ENCODE peak calls at places on chromosomes 2 and 18, in four cellular contexts. One of them, this sample, is unnamed. For H3K79me1, the result is how much of the 10 kb centered on the place peaks cover.

GRCh38 chr18:9619545-9619944 is 5.2 kb upstream of the PPP4R1 start:
- DNase-seq in IMR-90: peak
- DNase-seq in mesendoderm: no peak
- DNase-seq in H9: no peak
- DNase-seq in this sample: no peak

GRCh38 chr2:102120261-102121259 is 22.0 kb upstream of the IL1R1 start:
- DNase-seq in IMR-90: no peak
- DNase-seq in mesendoderm: no peak
- DNase-seq in H9: no peak
- DNase-seq in this sample: no peak

GRCh38 chr2:179596018-179596417 is 265.4 kb downstream of the ZNF385B start:
- DNase-seq in IMR-90: peak
- DNase-seq in mesendoderm: no peak
- DNase-seq in H9: no peak
- DNase-seq in this sample: no peak

GRCh38 chr2:196927318-196928225 is 1.1 kb upstream of the PGAP1 start:
- DNase-seq in IMR-90: peak
- DNase-seq in mesendoderm: no peak
- DNase-seq in H9: no peak
- DNase-seq in this sample: no peak

GRCh38 chr2:6945087-6945813 is 28.0 kb downstream of the RNF144A start:
- DNase-seq in IMR-90: no peak
- DNase-seq in mesendoderm: no peak
- DNase-seq in H9: no peak
- DNase-seq in this sample: no peak

GRCh38 chr18:21820811-21821143 is 80.2 kb downstream of the MIB1 start:
- DNase-seq in IMR-90: no peak
- DNase-seq in mesendoderm: no peak
- DNase-seq in H9: no peak
- DNase-seq in this sample: no peak

GRCh38 chr2:112765251-112765650 is 842 bp upstream of the CKAP2L start:
- DNase-seq in IMR-90: no peak
- DNase-seq in mesendoderm: no peak
- DNase-seq in H9: no peak
- DNase-seq in this sample: no peak

GRCh38 chr18:1676387-1676786 is 771.7 kb downstream of the ADCYAP1 start:
- DNase-seq in IMR-90: no peak
- DNase-seq in mesendoderm: no peak
- DNase-seq in H9: no peak
- DNase-seq in this sample: no peak

GRCh38 chr2:2743164-2743571 is 412.1 kb upstream of the MYT1L start:
- DNase-seq in IMR-90: peak
- DNase-seq in mesendoderm: peak
- DNase-seq in H9: no peak
- DNase-seq in this sample: no peak

GRCh38 chr18:64929026-64929425 is 780.1 kb upstream of the LINC00305 start:
- DNase-seq in IMR-90: no peak
- DNase-seq in mesendoderm: peak
- DNase-seq in H9: no peak
- DNase-seq in this sample: no peak

GRCh38 chr2:230944123-230944653 is 19.1 kb upstream of the GPR55 start:
- DNase-seq in IMR-90: no peak
- DNase-seq in mesendoderm: no peak
- DNase-seq in H9: no peak
- DNase-seq in this sample: no peak

GRCh38 chr2:178484245-178485041 is 4.2 kb downstream of the PLEKHA3 start:
- DNase-seq in IMR-90: peak
- DNase-seq in mesendoderm: no peak
- DNase-seq in H9: no peak
- DNase-seq in this sample: no peak

GRCh38 chr2:31675485-31675901 is 94.8 kb upstream of the SRD5A2 start:
- DNase-seq in IMR-90: no peak
- DNase-seq in mesendoderm: peak
- DNase-seq in H9: peak
- DNase-seq in this sample: peak

GRCh38 chr2:182360663-182361260 is 66.1 kb downstream of the PDE1A start:
- DNase-seq in IMR-90: no peak
- DNase-seq in mesendoderm: no peak
- DNase-seq in H9: no peak
- DNase-seq in this sample: no peak

GRCh38 chr2:215451012-215451756 is 15.3 kb upstream of the FN1 start:
- DNase-seq in IMR-90: no peak
- DNase-seq in mesendoderm: no peak
- DNase-seq in H9: no peak
- DNase-seq in this sample: no peak

GRCh38 chr2:37779123-37779522 is 107.7 kb upstream of the CDC42EP3 start:
- DNase-seq in IMR-90: peak
- DNase-seq in mesendoderm: no peak
- DNase-seq in H9: no peak
- DNase-seq in this sample: no peak

GRCh38 chr2:29703336-29703735 is 218.1 kb downstream of the ALK start:
- DNase-seq in IMR-90: no peak
- DNase-seq in mesendoderm: no peak
- DNase-seq in H9: no peak
- DNase-seq in this sample: no peak

GRCh38 chr2:169732075-169732474 is 1.6 kb upstream of the KLHL23 start:
- DNase-seq in IMR-90: no peak
- DNase-seq in mesendoderm: no peak
- DNase-seq in H9: no peak
- DNase-seq in this sample: no peak

GRCh38 chr18:43420091-43420490 is 142.8 kb upstream of the SYT4 start:
- DNase-seq in IMR-90: no peak
- DNase-seq in mesendoderm: no peak
- DNase-seq in H9: no peak
- DNase-seq in this sample: no peak

GRCh38 chr2:167005096-167005495 is 116.8 kb downstream of the XIRP2 start:
- DNase-seq in IMR-90: peak
- DNase-seq in mesendoderm: no peak
- DNase-seq in H9: no peak
- DNase-seq in this sample: no peak

GRCh38 chr2:195732569-195732968 is 75.5 kb downstream of the SLC39A10 start:
- DNase-seq in IMR-90: peak
- DNase-seq in mesendoderm: no peak
- DNase-seq in H9: no peak
- DNase-seq in this sample: no peak

GRCh38 chr2:127185093-127185492 is 35.0 kb downstream of the CYP27C1 start:
- DNase-seq in IMR-90: no peak
- DNase-seq in mesendoderm: no peak
- DNase-seq in H9: no peak
- DNase-seq in this sample: no peak

GRCh38 chr2:95056461-95057459 is 31.3 kb downstream of the MAL start:
- DNase-seq in IMR-90: peak
- DNase-seq in mesendoderm: no peak
- DNase-seq in H9: no peak
- DNase-seq in this sample: no peak

GRCh38 chr2:65501836-65502235 is 69.4 kb upstream of the SPRED2 start:
- DNase-seq in IMR-90: no peak
- DNase-seq in mesendoderm: no peak
- DNase-seq in H9: no peak
- DNase-seq in this sample: no peak

GRCh38 chr2:199922856-199923255 is 11.8 kb downstream of the C2orf69 start:
- DNase-seq in IMR-90: no peak
- DNase-seq in mesendoderm: peak
- DNase-seq in H9: no peak
- DNase-seq in this sample: no peak

GRCh38 chr2:54212456-54212855 is 43.6 kb downstream of the TSPYL6 start:
- DNase-seq in IMR-90: peak
- DNase-seq in mesendoderm: peak
- DNase-seq in H9: no peak
- DNase-seq in this sample: no peak

GRCh38 chr2:31138037-31138962 is at the start of gene GALNT14:
- DNase-seq in IMR-90: peak
- DNase-seq in mesendoderm: peak
- DNase-seq in H9: peak
- DNase-seq in this sample: peak

GRCh38 chr18:54358495-54358793 is 738 bp downstream of the C18orf54 start:
- DNase-seq in IMR-90: peak
- DNase-seq in mesendoderm: no peak
- DNase-seq in H9: no peak
- DNase-seq in this sample: no peak

GRCh38 chr18:37524546-37525301 is 40.9 kb downstream of the CELF4 start:
- DNase-seq in IMR-90: no peak
- DNase-seq in mesendoderm: peak
- DNase-seq in H9: peak
- DNase-seq in this sample: peak

GRCh38 chr2:233912799-233913423 is 4.3 kb upstream of the TRPM8 start:
- DNase-seq in IMR-90: peak
- DNase-seq in mesendoderm: peak
- DNase-seq in H9: peak
- DNase-seq in this sample: peak

DNA sequence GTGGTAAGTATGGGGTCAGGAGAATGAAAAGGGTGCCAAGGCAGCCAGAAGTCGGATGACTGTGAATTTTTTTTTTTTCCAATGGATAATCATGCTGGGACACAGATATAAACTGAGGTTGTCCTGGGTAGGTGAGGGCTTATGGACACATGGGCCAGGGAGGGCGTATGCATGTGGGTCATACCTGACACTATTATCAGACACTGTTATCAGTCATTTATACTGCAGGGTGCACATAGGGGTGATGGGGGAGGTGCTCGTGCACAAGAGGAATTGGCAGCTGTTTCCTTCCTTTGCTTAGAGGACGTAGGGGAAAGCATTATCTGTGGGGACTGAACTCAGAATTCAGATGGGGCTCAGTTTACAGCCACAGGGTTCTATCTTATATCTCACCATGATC is 10.1 kb downstream of the CTIF start:
- DNase-seq in IMR-90: no peak
- DNase-seq in mesendoderm: no peak
- DNase-seq in H9: no peak
- DNase-seq in this sample: no peak
- H3K79me1 ChIP-seq in IMR-90: half or more
- H3K79me1 ChIP-seq in mesendoderm: under half
- H3K79me1 ChIP-seq in H9: under half
- H3K79me1 ChIP-seq in this sample: under half

DNA sequence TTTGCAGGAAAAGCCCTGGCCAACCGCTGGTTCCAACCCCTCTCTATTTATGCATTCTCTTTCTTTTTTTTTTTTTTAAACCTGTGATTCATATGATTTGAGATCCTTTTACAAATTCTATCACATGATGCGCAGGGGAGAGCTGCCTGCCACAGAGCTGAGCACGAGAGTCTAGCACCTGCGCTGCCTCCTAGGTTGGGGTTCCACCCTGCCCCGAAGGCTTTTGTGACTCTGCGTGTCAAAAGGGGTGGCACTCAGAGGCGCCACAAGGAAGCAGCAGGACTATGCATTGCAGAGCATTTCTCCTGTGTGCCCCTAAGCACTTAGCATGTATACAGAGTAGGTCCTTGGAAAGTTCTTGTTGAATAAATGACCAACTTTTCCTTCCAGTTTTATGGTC is 17.3 kb upstream of the ESPNL start:
- DNase-seq in IMR-90: no peak
- DNase-seq in mesendoderm: no peak
- DNase-seq in H9: no peak
- DNase-seq in this sample: no peak
- H4K5ac ChIP-seq in IMR-90: no peak
- H4K5ac ChIP-seq in mesendoderm: no peak
- H4K5ac ChIP-seq in H9: no peak
- H4K5ac ChIP-seq in this sample: no peak

GRCh38 chr2:237648016-237648381 is 20.6 kb downstream of the LRRFIP1 start:
- DNase-seq in IMR-90: no peak
- DNase-seq in mesendoderm: no peak
- DNase-seq in H9: no peak
- DNase-seq in this sample: no peak

GRCh38 chr2:237649541-237650454 is 22.4 kb downstream of the LRRFIP1 start:
- DNase-seq in IMR-90: no peak
- DNase-seq in mesendoderm: no peak
- DNase-seq in H9: peak
- DNase-seq in this sample: no peak

GRCh38 chr2:237645261-237645660 is 17.9 kb downstream of the LRRFIP1 start:
- DNase-seq in IMR-90: no peak
- DNase-seq in mesendoderm: no peak
- DNase-seq in H9: no peak
- DNase-seq in this sample: no peak

GRCh38 chr2:237650455-237650850 is 23.1 kb downstream of the LRRFIP1 start:
- DNase-seq in IMR-90: no peak
- DNase-seq in mesendoderm: peak
- DNase-seq in H9: peak
- DNase-seq in this sample: peak

DNA sequence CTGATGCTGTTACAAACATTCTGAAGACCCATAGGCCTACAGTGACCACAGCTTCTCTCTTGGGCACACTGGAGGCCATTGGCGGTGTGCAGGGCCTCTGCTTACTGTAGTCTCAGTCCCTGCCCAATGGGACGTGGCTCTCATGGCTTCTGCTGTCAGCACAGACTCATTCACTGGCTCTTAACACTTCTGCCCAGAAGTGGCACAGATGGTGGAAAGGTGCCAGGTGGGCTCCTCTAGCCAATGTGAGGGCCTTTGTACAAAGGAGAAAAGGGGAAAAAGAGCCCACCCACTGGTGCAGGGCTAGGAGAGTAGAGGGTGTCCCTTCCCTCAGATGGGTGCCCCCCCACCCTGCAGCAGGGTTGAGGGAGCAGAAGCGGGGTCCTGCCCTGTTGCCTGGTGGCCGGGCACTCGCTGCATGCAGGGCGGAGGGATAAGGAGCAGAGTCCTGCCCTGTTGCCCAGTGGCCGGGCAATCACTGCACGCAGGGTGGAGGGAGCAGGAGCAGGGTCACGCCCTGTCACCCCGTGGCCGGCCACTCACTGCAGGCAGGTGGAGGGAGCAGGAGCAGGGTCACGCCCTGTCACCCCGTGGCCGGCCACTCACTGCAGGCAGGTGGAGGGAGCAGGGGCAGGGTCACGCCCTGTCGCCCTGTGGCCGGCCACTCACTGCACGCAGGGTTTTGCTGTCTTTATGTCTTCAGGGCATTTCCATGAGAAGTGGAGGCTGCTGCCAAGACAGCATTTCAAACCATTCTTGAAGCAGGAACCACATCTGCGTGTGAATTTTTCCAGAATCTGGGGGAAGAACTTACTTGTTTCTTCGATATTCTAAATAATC is 20.0 kb downstream of the LRRFIP1 start:
- DNase-seq in IMR-90: no peak
- DNase-seq in mesendoderm: no peak
- DNase-seq in H9: peak
- DNase-seq in this sample: no peak
- H3K79me1 ChIP-seq in IMR-90: half or more
- H3K79me1 ChIP-seq in mesendoderm: under half
- H3K79me1 ChIP-seq in H9: under half
- H3K79me1 ChIP-seq in this sample: under half

DNA sequence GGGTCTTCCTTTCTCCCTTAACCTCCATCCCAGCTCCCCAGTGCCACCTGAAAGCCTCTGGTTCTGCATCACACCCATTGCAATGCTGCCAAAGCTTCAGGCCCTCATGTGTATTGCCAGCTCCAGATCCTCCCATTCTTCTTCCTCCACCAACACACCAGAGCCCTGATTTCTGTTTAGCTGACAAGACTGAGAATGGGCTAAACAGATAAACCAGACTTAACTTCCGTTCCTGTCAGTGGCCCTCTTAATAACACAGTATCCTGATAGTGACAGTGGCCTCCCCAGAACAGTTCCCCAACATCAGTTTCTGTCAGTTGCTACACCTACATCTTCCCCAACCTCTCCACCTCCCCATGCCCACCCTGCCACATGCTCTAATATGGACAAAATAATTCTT is 31.3 kb upstream of the C1D start:
- DNase-seq in IMR-90: no peak
- DNase-seq in mesendoderm: no peak
- DNase-seq in H9: no peak
- DNase-seq in this sample: no peak
- H4K5ac ChIP-seq in IMR-90: no peak
- H4K5ac ChIP-seq in mesendoderm: no peak
- H4K5ac ChIP-seq in H9: no peak
- H4K5ac ChIP-seq in this sample: no peak